ENCODE peak calls at places on chromosomes 6 and 20, in ten cellular contexts. Q, J, P, H, G, B, I, Z, E and Y are unnamed samples.

GRCh38 chr6:30450908-30451818 is 38.1 kb upstream of the HLA-E start:
- DNase-seq in B (no peak), Z (peak; percentile 70), J (peak; percentile 38), H (peak; percentile 31), G (peak; percentile 18), P (peak; percentile 59), Q (peak; percentile 82), I (peak; percentile 57), E (no peak), Y (no peak)

GRCh38 chr20:50737352-50737751 is 6.0 kb downstream of the PARD6B start:
- DNase-seq in Q (peak; percentile 28), P (no peak), J (no peak), Z (no peak), B (no peak), H (peak; percentile 67), E (no peak), I (no peak), G (no peak), Y (no peak)

GRCh38 chr6:66496659-66497058 is 789.6 kb upstream of the EYS start:
- DNase-seq in I (no peak), E (no peak), Q (no peak), P (no peak), G (no peak), H (peak; percentile 50), B (no peak), Z (no peak), J (no peak), Y (peak; percentile 51)

GRCh38 chr6:87909849-87910248 is 137.8 kb upstream of the SPACA1 start:
- DNase-seq in Z (no peak), H (no peak), I (no peak), B (no peak), E (peak; percentile 13), P (no peak), G (no peak), J (no peak), Q (peak; percentile 97), Y (peak; percentile 88)

GRCh38 chr20:35192071-35192872 is 20.4 kb downstream of the PROCR start:
- DNase-seq in G (no peak), E (no peak), Q (no peak), P (no peak), H (no peak), B (no peak), Z (no peak), I (no peak), J (no peak), Y (no peak)

GRCh38 chr6:41602422-41602743 is 35.9 kb upstream of the MDFI start:
- DNase-seq in I (no peak), H (no peak), E (no peak), P (no peak), Q (no peak), G (no peak), B (no peak), Z (no peak), J (no peak), Y (no peak)

GRCh38 chr20:51768759-51769517 is 748 bp upstream of the ATP9A start:
- DNase-seq in J (no peak), Q (peak; percentile 13), H (no peak), P (no peak), E (no peak), I (no peak), G (no peak), Z (no peak), B (no peak), Y (no peak)

GRCh38 chr6:46410330-46410953 is 80.8 kb downstream of the RCAN2 start:
- DNase-seq in I (peak; percentile 22), B (no peak), E (no peak), G (no peak), J (no peak), H (peak; percentile 11), Q (peak; percentile 38), Z (peak; percentile 75), P (no peak), Y (peak; percentile 54)

GRCh38 chr6:83359638-83360037 is 71.2 kb downstream of the ME1 start:
- DNase-seq in Z (no peak), J (no peak), I (no peak), E (no peak), B (no peak), Q (no peak), G (no peak), H (no peak), P (no peak), Y (peak; percentile 43)

GRCh38 chr6:52216932-52217331 is 27.4 kb downstream of the IL17F start:
- DNase-seq in Z (no peak), G (no peak), J (no peak), P (no peak), Q (no peak), I (no peak), H (no peak), E (no peak), B (no peak), Y (no peak)

GRCh38 chr6:163415620-163416379 is 1.3 kb downstream of the QKI start:
- DNase-seq in Z (peak; percentile 77), I (peak; percentile 47), G (no peak), H (peak; percentile 52), P (peak; percentile 37), J (peak; percentile 41), B (peak; percentile 46), Q (peak; percentile 70), E (no peak), Y (peak; percentile 61)

GRCh38 chr20:24669701-24670100 is 200.3 kb downstream of the SYNDIG1 start:
- DNase-seq in Q (no peak), G (no peak), H (no peak), B (no peak), E (no peak), I (peak; percentile 13), J (no peak), Z (no peak), P (no peak), Y (no peak)

GRCh38 chr6:14488185-14488584 is 370.6 kb downstream of the CD83 start:
- DNase-seq in E (no peak), Q (no peak), Z (no peak), G (no peak), B (no peak), J (no peak), I (no peak), H (no peak), P (no peak), Y (no peak)

GRCh38 chr20:5061209-5061608 is 58.5 kb downstream of the PCNA start:
- DNase-seq in Z (no peak), Q (peak; percentile 63), J (no peak), B (peak; percentile 59), E (peak; percentile 65), H (no peak), P (no peak), I (no peak), G (no peak), Y (peak; percentile 91)

GRCh38 chr20:5058873-5059272 is 57.6 kb upstream of the SLC23A2 start:
- DNase-seq in H (no peak), Q (no peak), J (no peak), G (no peak), E (no peak), B (no peak), P (no peak), I (no peak), Z (no peak), Y (no peak)

GRCh38 chr20:5056801-5057599 is 55.7 kb upstream of the SLC23A2 start:
- DNase-seq in Q (peak; percentile 15), Z (peak; percentile 65), P (peak; percentile 76), H (no peak), E (peak; percentile 58), B (peak; percentile 77), J (peak; percentile 55), I (peak; percentile 77), G (no peak), Y (peak; percentile 65)
- TF ChIP-seq CTCF in Q (peak; percentile 38), Z (peak; percentile 13), P (peak; percentile 40), H (peak; percentile 38), E (peak; percentile 64), B (peak; percentile 62), J (peak; percentile 51), I (no peak), G (peak; percentile 45), Y (peak; percentile 33)

GRCh38 chr6:76770166-76770565 is 693.1 kb downstream of the HTR1B start:
- DNase-seq in E (no peak), G (no peak), H (no peak), J (no peak), Z (no peak), B (no peak), I (no peak), Q (no peak), P (no peak), Y (no peak)
- TF ChIP-seq CTCF in E (no peak), G (no peak), H (no peak), J (no peak), Z (no peak), B (no peak), I (no peak), Q (no peak), P (no peak), Y (no peak)

DNA sequence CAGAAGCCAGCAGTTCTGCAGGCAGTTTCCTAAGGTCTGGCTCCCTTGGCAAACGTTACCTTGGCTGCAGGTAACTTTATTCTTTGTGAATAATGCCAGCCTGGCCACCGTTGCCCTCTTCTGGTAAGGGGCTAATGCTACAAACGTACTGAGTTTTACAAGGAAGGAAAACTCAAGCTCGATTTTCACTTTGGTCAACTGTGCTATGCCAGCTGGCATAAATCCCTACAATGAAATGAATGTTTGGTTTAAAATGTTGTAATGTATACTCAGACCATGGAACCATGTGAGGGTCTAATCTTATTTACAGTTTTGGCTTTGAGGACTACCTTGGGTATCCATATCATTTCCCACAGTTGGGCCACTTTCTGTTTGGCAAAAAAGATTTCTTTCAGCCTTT is 101.4 kb downstream of the SLX4IP start:
- DNase-seq in B (no peak), G (no peak), I (no peak), Z (no peak), P (peak; percentile 32), H (peak; percentile 27), J (no peak), E (no peak), Q (peak; percentile 24), Y (peak; percentile 71)
- TF ChIP-seq CTCF in B (peak; percentile 68), G (peak; percentile 55), I (peak; percentile 13), Z (peak; percentile 74), P (no peak), H (peak; percentile 53), J (no peak), E (peak; percentile 42), Q (peak; percentile 58), Y (peak; percentile 44)

DNA sequence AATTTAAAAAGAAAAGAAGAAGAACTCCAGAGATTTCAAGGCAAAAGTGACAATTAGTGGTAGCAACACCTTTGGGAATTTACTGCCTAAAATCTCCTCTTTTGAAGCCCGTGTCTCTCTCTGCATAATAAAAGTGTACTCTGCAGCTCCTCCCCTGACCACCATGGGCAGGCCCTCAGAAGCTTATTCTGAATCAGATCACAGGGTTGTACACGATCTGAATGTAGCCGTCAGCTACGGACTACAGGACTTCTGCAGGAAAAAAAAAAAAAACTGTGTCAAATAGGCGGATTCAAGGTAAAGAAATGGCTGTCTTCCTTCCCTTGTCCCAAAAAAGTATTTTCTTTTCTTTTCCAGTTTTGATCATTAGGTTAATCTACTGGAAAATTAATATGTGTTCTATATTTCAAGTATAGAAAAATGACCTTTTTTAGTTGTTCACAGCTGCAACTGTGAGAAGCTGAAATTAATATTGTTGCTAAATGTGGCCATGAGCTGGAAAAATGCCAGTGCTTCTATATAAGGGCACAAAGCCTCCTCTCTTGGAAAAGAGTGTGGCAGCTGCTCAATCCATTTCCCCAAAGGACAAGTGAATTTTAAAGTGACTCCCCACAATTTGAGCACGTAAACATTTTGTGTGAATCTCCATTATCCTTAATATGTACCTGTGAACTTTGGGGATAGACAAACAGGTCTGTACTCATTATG is 397.4 kb downstream of the C6orf118 start:
- DNase-seq in B (no peak), G (no peak), E (no peak), Q (no peak), Z (no peak), H (no peak), I (no peak), J (no peak), P (no peak), Y (peak; percentile 6)
- TF ChIP-seq CTCF in B (no peak), G (no peak), E (no peak), Q (no peak), Z (no peak), H (no peak), I (no peak), J (no peak), P (no peak), Y (no peak)